ENCODE peak calls at places on chromosomes 1 and 21, in six cellular contexts. One of them, this sample, is unnamed.

GRCh38 chr1:78101514-78101913 is 55.7 kb downstream of the GIPC2 start:
- DNase-seq in GM20000: no peak
- DNase-seq in Panc1: no peak
- DNase-seq in omental fat pad: no peak
- DNase-seq in CD4-positive, alpha-beta T cell: no peak
- DNase-seq in GM13977: no peak
- DNase-seq in this sample: no peak

GRCh38 chr21:25273945-25274344 is 333.3 kb downstream of the MRPL39 start:
- DNase-seq in GM20000: no peak
- DNase-seq in Panc1: no peak
- DNase-seq in omental fat pad: no peak
- DNase-seq in CD4-positive, alpha-beta T cell: no peak
- DNase-seq in GM13977: no peak
- DNase-seq in this sample: no peak

GRCh38 chr1:198846506-198847010 is 207.7 kb downstream of the PTPRC start:
- DNase-seq in GM20000: no peak
- DNase-seq in Panc1: no peak
- DNase-seq in omental fat pad: no peak
- DNase-seq in CD4-positive, alpha-beta T cell: no peak
- DNase-seq in GM13977: no peak
- DNase-seq in this sample: no peak

GRCh38 chr21:42481169-42481568 is 14.9 kb downstream of the RSPH1 start:
- DNase-seq in GM20000: no peak
- DNase-seq in Panc1: no peak
- DNase-seq in omental fat pad: no peak
- DNase-seq in CD4-positive, alpha-beta T cell: no peak
- DNase-seq in GM13977: no peak
- DNase-seq in this sample: no peak

GRCh38 chr1:196654271-196654670 is 2.4 kb downstream of the CFH start:
- DNase-seq in GM20000: no peak
- DNase-seq in Panc1: no peak
- DNase-seq in omental fat pad: no peak
- DNase-seq in CD4-positive, alpha-beta T cell: no peak
- DNase-seq in GM13977: no peak
- DNase-seq in this sample: no peak

GRCh38 chr1:245500546-245500945 is 345.8 kb downstream of the KIF26B start:
- DNase-seq in GM20000: no peak
- DNase-seq in Panc1: no peak
- DNase-seq in omental fat pad: no peak
- DNase-seq in CD4-positive, alpha-beta T cell: no peak
- DNase-seq in GM13977: no peak
- DNase-seq in this sample: no peak

GRCh38 chr1:111960971-111961370 is 28.5 kb downstream of the KCND3 start:
- DNase-seq in GM20000: no peak
- DNase-seq in Panc1: no peak
- DNase-seq in omental fat pad: no peak
- DNase-seq in CD4-positive, alpha-beta T cell: no peak
- DNase-seq in GM13977: no peak
- DNase-seq in this sample: no peak

GRCh38 chr1:203599875-203600781 is 26.5 kb upstream of the ATP2B4 start:
- DNase-seq in GM20000: no peak
- DNase-seq in Panc1: no peak
- DNase-seq in omental fat pad: no peak
- DNase-seq in CD4-positive, alpha-beta T cell: no peak
- DNase-seq in GM13977: no peak
- DNase-seq in this sample: no peak

GRCh38 chr1:244730153-244730933 is 77.4 kb downstream of the DESI2 start:
- DNase-seq in GM20000: peak
- DNase-seq in Panc1: no peak
- DNase-seq in omental fat pad: no peak
- DNase-seq in CD4-positive, alpha-beta T cell: peak
- DNase-seq in GM13977: peak
- DNase-seq in this sample: peak

GRCh38 chr1:202615501-202616354 is 94.5 kb downstream of the SYT2 start:
- DNase-seq in GM20000: peak
- DNase-seq in Panc1: no peak
- DNase-seq in omental fat pad: no peak
- DNase-seq in CD4-positive, alpha-beta T cell: no peak
- DNase-seq in GM13977: peak
- DNase-seq in this sample: no peak

GRCh38 chr1:6208723-6209660 is 3.1 kb downstream of the RNF207 start:
- DNase-seq in GM20000: peak
- DNase-seq in Panc1: no peak
- DNase-seq in omental fat pad: no peak
- DNase-seq in CD4-positive, alpha-beta T cell: no peak
- DNase-seq in GM13977: peak
- DNase-seq in this sample: peak
- TF ChIP-seq CTCF in GM20000: peak
- TF ChIP-seq CTCF in Panc1: peak
- TF ChIP-seq CTCF in omental fat pad: no peak
- TF ChIP-seq CTCF in CD4-positive, alpha-beta T cell: peak
- TF ChIP-seq CTCF in GM13977: peak
- TF ChIP-seq CTCF in this sample: peak

DNA sequence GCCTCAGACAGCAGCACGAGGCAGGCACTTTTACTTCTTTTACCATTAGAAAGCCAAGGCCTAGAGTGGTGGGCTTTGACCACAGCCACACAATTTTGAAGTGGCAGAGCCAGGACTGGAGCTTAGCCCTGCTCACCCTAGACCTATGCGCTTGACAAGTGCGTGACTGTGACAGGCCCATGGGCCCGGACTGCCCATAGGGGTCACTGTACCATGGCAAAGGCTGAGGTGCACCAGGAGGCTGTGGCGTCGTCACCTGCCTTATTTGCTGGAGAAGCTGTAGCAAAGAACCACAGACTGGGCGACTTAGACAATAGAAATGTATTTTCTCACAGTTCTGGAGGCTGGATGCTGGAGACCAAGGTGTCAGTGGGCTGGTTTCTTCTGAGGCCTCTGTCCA is 2.6 kb upstream of the TMEM82 start:
- DNase-seq in GM20000: no peak
- DNase-seq in Panc1: no peak
- DNase-seq in omental fat pad: no peak
- DNase-seq in CD4-positive, alpha-beta T cell: no peak
- DNase-seq in GM13977: no peak
- DNase-seq in this sample: no peak
- TF ChIP-seq CTCF in GM20000: no peak
- TF ChIP-seq CTCF in Panc1: no peak
- TF ChIP-seq CTCF in omental fat pad: no peak
- TF ChIP-seq CTCF in CD4-positive, alpha-beta T cell: no peak
- TF ChIP-seq CTCF in GM13977: peak
- TF ChIP-seq CTCF in this sample: no peak

GRCh38 chr1:206734499-206735142 is 36.0 kb upstream of the IL19 start:
- DNase-seq in GM20000: peak
- DNase-seq in Panc1: peak
- DNase-seq in omental fat pad: peak
- DNase-seq in CD4-positive, alpha-beta T cell: peak
- DNase-seq in GM13977: peak
- DNase-seq in this sample: peak
- TF ChIP-seq CTCF in GM20000: peak
- TF ChIP-seq CTCF in Panc1: peak
- TF ChIP-seq CTCF in omental fat pad: peak
- TF ChIP-seq CTCF in CD4-positive, alpha-beta T cell: peak
- TF ChIP-seq CTCF in GM13977: peak
- TF ChIP-seq CTCF in this sample: peak

GRCh38 chr1:26723013-26723991 is 27.5 kb downstream of the ARID1A start:
- DNase-seq in GM20000: no peak
- DNase-seq in Panc1: no peak
- DNase-seq in omental fat pad: peak
- DNase-seq in CD4-positive, alpha-beta T cell: peak
- DNase-seq in GM13977: no peak
- DNase-seq in this sample: peak
- TF ChIP-seq CTCF in GM20000: no peak
- TF ChIP-seq CTCF in Panc1: no peak
- TF ChIP-seq CTCF in omental fat pad: no peak
- TF ChIP-seq CTCF in CD4-positive, alpha-beta T cell: no peak
- TF ChIP-seq CTCF in GM13977: no peak
- TF ChIP-seq CTCF in this sample: no peak

GRCh38 chr1:235328271-235329138 is at the start of gene GGPS1:
- DNase-seq in GM20000: peak
- DNase-seq in Panc1: peak
- DNase-seq in omental fat pad: peak
- DNase-seq in CD4-positive, alpha-beta T cell: peak
- DNase-seq in GM13977: peak
- DNase-seq in this sample: peak
- TF ChIP-seq CTCF in GM20000: no peak
- TF ChIP-seq CTCF in Panc1: no peak
- TF ChIP-seq CTCF in omental fat pad: no peak
- TF ChIP-seq CTCF in CD4-positive, alpha-beta T cell: peak
- TF ChIP-seq CTCF in GM13977: no peak
- TF ChIP-seq CTCF in this sample: no peak

GRCh38 chr1:68442822-68443556 is 6.8 kb downstream of the RPE65 start:
- DNase-seq in GM20000: peak
- DNase-seq in Panc1: peak
- DNase-seq in omental fat pad: peak
- DNase-seq in CD4-positive, alpha-beta T cell: no peak
- DNase-seq in GM13977: peak
- DNase-seq in this sample: no peak
- TF ChIP-seq CTCF in GM20000: peak
- TF ChIP-seq CTCF in Panc1: peak
- TF ChIP-seq CTCF in omental fat pad: no peak
- TF ChIP-seq CTCF in CD4-positive, alpha-beta T cell: no peak
- TF ChIP-seq CTCF in GM13977: peak
- TF ChIP-seq CTCF in this sample: peak